ENCODE peak calls at places on chromosome 9, in eight cellular contexts. One of them, this sample, is unnamed.

GRCh38 chr9:115084709-115085108 is 33.2 kb downstream of the TNC start:
- DNase-seq in AG04449: no peak
- DNase-seq in fibroblast of lung: no peak
- DNase-seq in NB4: no peak
- DNase-seq in fibroblast of pulmonary artery: no peak
- DNase-seq in CD8-positive, alpha-beta T cell: no peak
- DNase-seq in A549: no peak
- DNase-seq in upper lobe of right lung: no peak
- DNase-seq in this sample: no peak

GRCh38 chr9:2461886-2462285 is 159.7 kb upstream of the VLDLR start:
- DNase-seq in AG04449: no peak
- DNase-seq in fibroblast of lung: peak
- DNase-seq in NB4: no peak
- DNase-seq in fibroblast of pulmonary artery: peak
- DNase-seq in CD8-positive, alpha-beta T cell: no peak
- DNase-seq in A549: no peak
- DNase-seq in upper lobe of right lung: no peak
- DNase-seq in this sample: no peak

GRCh38 chr9:131668439-131669233 is 71.2 kb downstream of the RAPGEF1 start:
- DNase-seq in AG04449: no peak
- DNase-seq in fibroblast of lung: peak
- DNase-seq in NB4: peak
- DNase-seq in fibroblast of pulmonary artery: peak
- DNase-seq in CD8-positive, alpha-beta T cell: peak
- DNase-seq in A549: no peak
- DNase-seq in upper lobe of right lung: peak
- DNase-seq in this sample: peak

GRCh38 chr9:114085404-114085803 is 7.3 kb upstream of the AMBP start:
- DNase-seq in AG04449: no peak
- DNase-seq in fibroblast of lung: no peak
- DNase-seq in NB4: no peak
- DNase-seq in fibroblast of pulmonary artery: no peak
- DNase-seq in CD8-positive, alpha-beta T cell: no peak
- DNase-seq in A549: no peak
- DNase-seq in upper lobe of right lung: no peak
- DNase-seq in this sample: no peak

GRCh38 chr9:136416427-136416826 is 6.0 kb downstream of the PMPCA start:
- DNase-seq in AG04449: no peak
- DNase-seq in fibroblast of lung: peak
- DNase-seq in NB4: no peak
- DNase-seq in fibroblast of pulmonary artery: no peak
- DNase-seq in CD8-positive, alpha-beta T cell: no peak
- DNase-seq in A549: no peak
- DNase-seq in upper lobe of right lung: no peak
- DNase-seq in this sample: no peak

GRCh38 chr9:36823466-36823865 is 210.6 kb downstream of the PAX5 start:
- DNase-seq in AG04449: no peak
- DNase-seq in fibroblast of lung: no peak
- DNase-seq in NB4: no peak
- DNase-seq in fibroblast of pulmonary artery: no peak
- DNase-seq in CD8-positive, alpha-beta T cell: no peak
- DNase-seq in A549: no peak
- DNase-seq in upper lobe of right lung: no peak
- DNase-seq in this sample: no peak

GRCh38 chr9:7180247-7180646 is 422.5 kb downstream of the KDM4C start:
- DNase-seq in AG04449: no peak
- DNase-seq in fibroblast of lung: no peak
- DNase-seq in NB4: no peak
- DNase-seq in fibroblast of pulmonary artery: no peak
- DNase-seq in CD8-positive, alpha-beta T cell: no peak
- DNase-seq in A549: no peak
- DNase-seq in upper lobe of right lung: no peak
- DNase-seq in this sample: peak

GRCh38 chr9:132800038-132800648 is 77.9 kb downstream of the AK8 start:
- DNase-seq in AG04449: peak
- DNase-seq in fibroblast of lung: peak
- DNase-seq in NB4: peak
- DNase-seq in fibroblast of pulmonary artery: peak
- DNase-seq in CD8-positive, alpha-beta T cell: peak
- DNase-seq in A549: peak
- DNase-seq in upper lobe of right lung: peak
- DNase-seq in this sample: peak

GRCh38 chr9:27532046-27532445 is 2.4 kb upstream of the MOB3B start:
- DNase-seq in AG04449: no peak
- DNase-seq in fibroblast of lung: no peak
- DNase-seq in NB4: no peak
- DNase-seq in fibroblast of pulmonary artery: no peak
- DNase-seq in CD8-positive, alpha-beta T cell: no peak
- DNase-seq in A549: no peak
- DNase-seq in upper lobe of right lung: no peak
- DNase-seq in this sample: no peak

GRCh38 chr9:21160178-21160577 is 6.3 kb downstream of the IFNA21 start:
- DNase-seq in AG04449: no peak
- DNase-seq in fibroblast of lung: peak
- DNase-seq in NB4: peak
- DNase-seq in fibroblast of pulmonary artery: peak
- DNase-seq in CD8-positive, alpha-beta T cell: no peak
- DNase-seq in A549: no peak
- DNase-seq in upper lobe of right lung: no peak
- DNase-seq in this sample: peak

GRCh38 chr9:76576344-76576743 is 117.4 kb downstream of the GCNT1 start:
- DNase-seq in AG04449: peak
- DNase-seq in fibroblast of lung: peak
- DNase-seq in NB4: peak
- DNase-seq in fibroblast of pulmonary artery: peak
- DNase-seq in CD8-positive, alpha-beta T cell: peak
- DNase-seq in A549: no peak
- DNase-seq in upper lobe of right lung: no peak
- DNase-seq in this sample: peak

GRCh38 chr9:16202913-16203734 is 650.3 kb downstream of the CCDC171 start:
- DNase-seq in AG04449: peak
- DNase-seq in fibroblast of lung: peak
- DNase-seq in NB4: no peak
- DNase-seq in fibroblast of pulmonary artery: peak
- DNase-seq in CD8-positive, alpha-beta T cell: no peak
- DNase-seq in A549: peak
- DNase-seq in upper lobe of right lung: no peak
- DNase-seq in this sample: peak

GRCh38 chr9:36148652-36149051 is 12.1 kb downstream of the GLIPR2 start:
- DNase-seq in AG04449: peak
- DNase-seq in fibroblast of lung: peak
- DNase-seq in NB4: peak
- DNase-seq in fibroblast of pulmonary artery: peak
- DNase-seq in CD8-positive, alpha-beta T cell: peak
- DNase-seq in A549: peak
- DNase-seq in upper lobe of right lung: peak
- DNase-seq in this sample: peak

GRCh38 chr9:127424669-127424986 is 446 bp downstream of the ZNF79 start:
- DNase-seq in AG04449: no peak
- DNase-seq in fibroblast of lung: no peak
- DNase-seq in NB4: peak
- DNase-seq in fibroblast of pulmonary artery: no peak
- DNase-seq in CD8-positive, alpha-beta T cell: peak
- DNase-seq in A549: no peak
- DNase-seq in upper lobe of right lung: no peak
- DNase-seq in this sample: no peak

GRCh38 chr9:35357116-35357515 is 132.8 kb upstream of the RUSC2 start:
- DNase-seq in AG04449: no peak
- DNase-seq in fibroblast of lung: no peak
- DNase-seq in NB4: no peak
- DNase-seq in fibroblast of pulmonary artery: no peak
- DNase-seq in CD8-positive, alpha-beta T cell: no peak
- DNase-seq in A549: no peak
- DNase-seq in upper lobe of right lung: no peak
- DNase-seq in this sample: peak

DNA sequence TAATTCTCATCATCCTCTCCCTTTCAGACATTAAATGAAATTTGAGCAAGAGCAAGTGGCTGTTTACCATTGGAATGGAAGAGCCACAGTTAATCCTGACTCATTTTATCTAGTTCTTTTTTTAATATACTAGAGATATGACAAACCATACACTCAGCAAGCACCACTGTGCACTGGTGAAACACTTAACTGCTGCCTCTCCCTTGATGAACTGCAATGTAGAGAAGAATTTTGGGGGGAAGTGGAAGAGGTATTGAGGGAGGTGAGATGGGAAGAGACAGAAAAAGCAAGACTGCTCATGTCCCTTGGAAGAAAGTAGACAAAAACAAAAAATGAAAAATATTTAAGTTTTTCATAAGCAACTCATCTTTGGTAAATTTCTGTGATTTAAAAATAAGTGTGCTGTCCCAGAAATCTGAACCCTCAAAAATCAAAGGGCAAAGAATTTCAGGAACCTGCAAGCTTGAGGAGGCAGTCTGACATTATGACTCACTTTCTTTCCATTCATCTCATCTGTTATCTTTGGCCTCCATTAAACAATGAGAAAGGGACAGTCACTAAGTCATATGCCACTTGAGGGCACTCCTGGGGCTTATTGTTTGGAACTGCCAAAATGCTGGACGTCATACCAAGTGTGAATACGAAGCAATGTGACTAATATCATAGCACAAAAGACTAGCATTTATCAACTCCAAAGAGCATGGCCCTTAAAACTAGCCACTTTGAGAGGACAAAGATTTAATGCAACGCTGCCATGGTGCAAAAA is 566.8 kb upstream of the DMAC1 start:
- DNase-seq in AG04449: no peak
- DNase-seq in fibroblast of lung: peak
- DNase-seq in NB4: peak
- DNase-seq in fibroblast of pulmonary artery: peak
- DNase-seq in CD8-positive, alpha-beta T cell: no peak
- DNase-seq in A549: no peak
- DNase-seq in upper lobe of right lung: no peak
- DNase-seq in this sample: peak
- TF ChIP-seq CTCF in AG04449: no peak
- TF ChIP-seq CTCF in fibroblast of lung: no peak
- TF ChIP-seq CTCF in NB4: no peak
- TF ChIP-seq CTCF in fibroblast of pulmonary artery: no peak
- TF ChIP-seq CTCF in CD8-positive, alpha-beta T cell: no peak
- TF ChIP-seq CTCF in A549: no peak
- TF ChIP-seq CTCF in upper lobe of right lung: no peak
- TF ChIP-seq CTCF in this sample: no peak

GRCh38 chr9:109779711-109780452 is at the start of gene PALM2AKAP2:
- DNase-seq in AG04449: no peak
- DNase-seq in fibroblast of lung: peak
- DNase-seq in NB4: no peak
- DNase-seq in fibroblast of pulmonary artery: peak
- DNase-seq in CD8-positive, alpha-beta T cell: no peak
- DNase-seq in A549: peak
- DNase-seq in upper lobe of right lung: peak
- DNase-seq in this sample: peak
- H3K4me3 ChIP-seq in AG04449: peak
- H3K4me3 ChIP-seq in fibroblast of lung: peak
- H3K4me3 ChIP-seq in NB4: no peak
- H3K4me3 ChIP-seq in fibroblast of pulmonary artery: peak
- H3K4me3 ChIP-seq in CD8-positive, alpha-beta T cell: no peak
- H3K4me3 ChIP-seq in A549: peak
- H3K4me3 ChIP-seq in upper lobe of right lung: peak
- H3K4me3 ChIP-seq in this sample: peak

DNA sequence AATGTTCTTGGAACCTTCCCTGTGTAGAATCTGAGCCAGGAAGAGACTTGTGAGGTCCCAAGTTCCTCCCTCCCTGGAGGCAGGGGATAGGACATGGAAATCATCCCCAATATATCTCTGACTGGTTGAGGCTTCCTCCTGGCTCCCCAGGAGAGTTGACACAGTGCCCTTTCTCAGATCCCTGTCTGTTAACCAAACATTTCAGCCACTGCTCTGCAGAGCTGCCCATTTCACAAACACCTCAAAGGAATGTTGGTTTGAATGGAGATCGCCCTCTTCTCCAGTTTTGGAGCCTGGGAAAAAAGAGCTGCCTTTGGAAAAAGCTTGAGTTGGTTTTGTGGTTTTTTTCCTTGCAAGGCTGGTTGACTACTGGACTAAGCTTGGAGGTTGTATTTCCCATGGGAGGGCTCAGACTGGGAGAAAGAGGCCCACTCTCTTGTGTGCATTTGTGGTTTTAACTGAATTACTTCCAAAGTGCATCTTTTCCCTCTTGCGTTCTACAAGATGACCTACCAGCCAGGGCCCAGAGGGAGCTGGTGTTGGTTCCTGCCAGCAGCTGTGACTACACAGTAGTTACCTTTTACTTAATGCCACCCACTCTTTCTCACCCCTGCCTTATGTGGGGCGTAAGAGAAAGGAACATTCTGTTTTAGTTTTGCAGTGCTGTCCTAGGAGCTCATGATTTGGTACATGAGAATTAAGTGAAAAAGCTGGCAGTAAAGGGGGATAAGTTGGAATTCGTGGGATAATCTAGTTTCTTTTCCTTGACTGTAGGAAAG is 45.2 kb downstream of the RCL1 start:
- DNase-seq in AG04449: peak
- DNase-seq in fibroblast of lung: peak
- DNase-seq in NB4: peak
- DNase-seq in fibroblast of pulmonary artery: peak
- DNase-seq in CD8-positive, alpha-beta T cell: no peak
- DNase-seq in A549: no peak
- DNase-seq in upper lobe of right lung: no peak
- DNase-seq in this sample: peak
- TF ChIP-seq CTCF in AG04449: no peak
- TF ChIP-seq CTCF in fibroblast of lung: no peak
- TF ChIP-seq CTCF in NB4: no peak
- TF ChIP-seq CTCF in fibroblast of pulmonary artery: no peak
- TF ChIP-seq CTCF in CD8-positive, alpha-beta T cell: no peak
- TF ChIP-seq CTCF in A549: no peak
- TF ChIP-seq CTCF in upper lobe of right lung: no peak
- TF ChIP-seq CTCF in this sample: no peak

DNA sequence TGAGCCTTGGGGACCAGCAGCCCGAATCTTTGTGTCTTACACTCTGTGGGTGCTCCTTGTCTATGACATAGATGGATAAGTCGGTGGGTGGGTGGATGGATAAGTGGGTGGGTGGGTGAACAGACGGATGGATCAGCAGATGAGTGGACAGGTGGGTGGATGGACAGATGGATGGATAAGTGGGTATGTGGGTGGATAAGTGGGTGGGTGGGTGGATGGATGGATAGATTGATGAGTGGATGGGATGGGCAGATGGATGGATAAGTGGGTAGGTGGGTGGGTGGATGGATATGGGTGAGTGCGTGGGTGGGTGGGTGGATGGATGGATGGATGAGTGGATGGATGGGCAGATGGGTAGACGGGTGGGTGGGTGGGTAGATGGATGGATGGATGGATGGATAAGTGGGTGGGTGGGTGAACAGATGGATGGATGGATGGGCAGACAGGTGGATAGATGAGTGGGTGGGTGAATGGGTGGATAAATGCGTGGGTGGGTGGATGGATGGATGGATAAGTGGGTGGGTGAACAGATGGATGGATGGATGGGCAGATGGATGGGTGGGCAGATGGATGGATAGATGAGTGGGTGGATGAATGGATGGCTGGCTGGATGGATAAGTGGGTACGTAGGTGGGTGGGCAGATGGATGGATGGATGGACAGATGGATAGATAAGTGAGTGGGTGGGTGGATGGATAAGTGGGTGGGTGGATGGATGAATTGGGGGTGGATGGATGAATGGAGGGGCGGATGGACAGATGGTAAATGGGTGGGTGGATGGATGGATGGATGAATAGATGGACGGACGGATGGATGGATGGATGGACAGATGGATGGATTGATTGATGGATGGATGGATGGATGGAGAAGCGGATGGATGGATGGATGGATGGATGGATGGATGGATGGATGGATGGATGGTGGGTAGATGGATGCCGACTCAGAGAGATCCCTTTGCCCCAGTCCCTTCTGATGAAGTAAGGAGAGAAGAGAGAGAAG is 121.2 kb downstream of the VAV2 start:
- DNase-seq in AG04449: no peak
- DNase-seq in fibroblast of lung: no peak
- DNase-seq in NB4: no peak
- DNase-seq in fibroblast of pulmonary artery: no peak
- DNase-seq in CD8-positive, alpha-beta T cell: no peak
- DNase-seq in A549: no peak
- DNase-seq in upper lobe of right lung: no peak
- DNase-seq in this sample: no peak
- H3K4me3 ChIP-seq in AG04449: no peak
- H3K4me3 ChIP-seq in fibroblast of lung: no peak
- H3K4me3 ChIP-seq in NB4: no peak
- H3K4me3 ChIP-seq in fibroblast of pulmonary artery: no peak
- H3K4me3 ChIP-seq in CD8-positive, alpha-beta T cell: no peak
- H3K4me3 ChIP-seq in A549: no peak
- H3K4me3 ChIP-seq in upper lobe of right lung: no peak
- H3K4me3 ChIP-seq in this sample: no peak

This sample was measured in cardiac fibroblast.